ENCODE peak calls at places on chromosomes 13 and 19, in five cellular contexts. H is right cardiac atrium; Z is heart left ventricle; U is CD8-positive, alpha-beta T cell; W is upper lobe of right lung. B is an unnamed sample.

GRCh38 chr13:73958657-73959397 is 175.4 kb downstream of the KLF12 start:
- ATAC-seq in H (no peak), Z (no peak), U (no peak), W (no peak), B (no peak)

GRCh38 chr13:110366733-110367132 is 59.6 kb downstream of the COL4A2 start:
- ATAC-seq in H (no peak), Z (no peak), U (no peak), W (no peak), B (no peak)

GRCh38 chr13:84654654-84655244 is 772.5 kb upstream of the SLITRK1 start:
- ATAC-seq in H (no peak), Z (no peak), U (no peak), W (no peak), B (no peak)

GRCh38 chr13:110887242-110887954 is 27.5 kb downstream of the ANKRD10 start:
- ATAC-seq in H (peak), Z (peak), U (no peak), W (peak), B (no peak)

GRCh38 chr19:4233282-4233853 is 4.0 kb downstream of the EBI3 start:
- ATAC-seq in H (no peak), Z (no peak), U (peak), W (peak), B (no peak)

GRCh38 chr13:19050901-19051300 is 130.7 kb downstream of the TUBA3C start:
- ATAC-seq in H (no peak), Z (no peak), U (no peak), W (no peak), B (peak)

GRCh38 chr19:3950871-3951861 is 18.3 kb downstream of the NMRK2 start:
- ATAC-seq in H (peak), Z (peak), U (peak), W (peak), B (peak)

GRCh38 chr19:13169769-13170168 is 19.6 kb downstream of the IER2 start:
- ATAC-seq in H (no peak), Z (no peak), U (no peak), W (no peak), B (no peak)

GRCh38 chr13:89660752-89661151 is 1686.7 kb upstream of the MIR17HG start:
- ATAC-seq in H (no peak), Z (no peak), U (no peak), W (no peak), B (no peak)

GRCh38 chr19:4414800-4415251 is 12.4 kb downstream of the CHAF1A start:
- ATAC-seq in H (peak), Z (peak), U (no peak), W (no peak), B (no peak)

GRCh38 chr19:28508666-28509065 is 704.3 kb downstream of the UQCRFS1 start:
- ATAC-seq in H (no peak), Z (no peak), U (no peak), W (no peak), B (no peak)

GRCh38 chr13:86567119-86567518 is 767.9 kb upstream of the SLITRK6 start:
- ATAC-seq in H (no peak), Z (no peak), U (no peak), W (no peak), B (no peak)

GRCh38 chr19:38538386-38538785 is 79.4 kb downstream of the MAP4K1 start:
- ATAC-seq in H (peak), Z (no peak), U (no peak), W (no peak), B (no peak)

GRCh38 chr13:46817838-46818476 is 21.0 kb upstream of the ESD start:
- ATAC-seq in H (no peak), Z (no peak), U (no peak), W (peak), B (no peak)

GRCh38 chr13:40432018-40432978 is 234.1 kb downstream of the FOXO1 start:
- ATAC-seq in H (peak), Z (peak), U (no peak), W (no peak), B (no peak)

GRCh38 chr13:30751183-30751933 is 16.0 kb downstream of the ALOX5AP start:
- ATAC-seq in H (no peak), Z (no peak), U (no peak), W (no peak), B (no peak)

DNA sequence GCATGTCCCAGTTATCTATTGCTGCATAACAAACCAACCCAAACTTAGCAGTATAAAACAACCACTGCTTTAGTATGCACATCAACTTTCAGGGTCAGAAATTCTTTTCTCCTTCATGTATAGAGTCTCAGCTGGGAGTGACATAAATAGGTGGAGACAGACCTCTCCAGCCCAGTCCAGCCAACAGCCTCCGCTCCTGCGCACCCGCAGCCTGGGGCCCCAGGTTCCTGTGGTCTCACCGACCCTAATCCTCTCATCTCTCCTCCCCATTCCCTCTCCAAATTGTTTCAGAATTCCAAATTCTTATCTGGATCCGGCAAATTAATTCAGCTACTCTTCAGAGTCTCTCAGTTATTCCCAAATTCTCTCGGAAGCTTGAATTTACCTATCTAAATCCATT is 522 bp upstream of the ATP12A start:
- ATAC-seq in H (no peak), Z (no peak), U (no peak), W (no peak), B (no peak)
- H3K4me3 ChIP-seq in H (no peak), Z (no peak), U (peak), W (no peak), B (no peak)

GRCh38 chr19:46524272-46524671 is 28.6 kb upstream of the PNMA8B start:
- ATAC-seq in H (no peak), Z (no peak), U (no peak), W (no peak), B (no peak)

GRCh38 chr19:46533085-46534081 is 37.7 kb upstream of the PNMA8B start:
- ATAC-seq in H (no peak), Z (no peak), U (no peak), W (no peak), B (no peak)

GRCh38 chr19:46528601-46529447 is 33.2 kb upstream of the PNMA8B start:
- ATAC-seq in H (no peak), Z (no peak), U (no peak), W (no peak), B (no peak)

DNA sequence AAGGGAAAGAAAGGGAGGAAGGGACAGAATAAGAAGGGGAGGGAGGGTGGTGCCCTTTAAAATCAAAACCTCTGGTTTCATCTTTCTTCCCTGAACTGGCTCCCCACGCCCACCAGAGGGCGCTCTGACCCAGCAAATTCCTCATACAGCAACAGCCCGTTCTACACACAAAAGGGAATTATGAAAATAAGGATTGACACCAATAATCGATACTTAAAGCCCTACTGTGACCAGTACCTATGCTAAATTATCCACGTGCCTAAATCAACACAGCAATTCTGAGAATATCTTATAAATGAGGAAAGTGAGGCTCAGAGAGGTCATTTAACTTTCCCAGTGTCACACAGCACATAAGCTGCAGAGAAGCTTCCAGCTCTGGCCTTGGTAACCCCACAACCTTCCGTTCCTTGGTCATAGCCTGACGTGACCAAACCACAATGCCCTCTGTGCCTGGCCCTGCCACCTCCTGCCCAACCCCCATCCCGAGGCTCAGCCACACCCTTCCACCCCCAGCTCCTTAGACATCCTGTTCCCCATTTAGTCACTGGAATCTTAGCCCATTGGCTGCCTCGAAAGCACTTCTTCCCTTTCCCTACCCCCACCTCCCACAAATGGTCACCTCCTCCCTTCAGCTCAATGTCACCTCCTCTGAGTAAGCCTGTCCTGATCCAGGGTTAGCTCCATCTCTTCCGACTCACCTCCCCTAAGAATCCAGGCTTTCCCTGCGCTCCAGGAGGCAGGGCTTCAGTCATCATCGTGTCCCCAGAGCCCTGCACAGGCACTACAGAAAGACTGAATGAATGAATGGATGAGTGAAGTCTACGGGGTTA is 34.2 kb upstream of the PNMA8B start:
- ATAC-seq in H (peak), Z (peak), U (peak), W (peak), B (peak)
- H3K4me3 ChIP-seq in H (no peak), Z (no peak), U (no peak), W (no peak), B (no peak)

DNA sequence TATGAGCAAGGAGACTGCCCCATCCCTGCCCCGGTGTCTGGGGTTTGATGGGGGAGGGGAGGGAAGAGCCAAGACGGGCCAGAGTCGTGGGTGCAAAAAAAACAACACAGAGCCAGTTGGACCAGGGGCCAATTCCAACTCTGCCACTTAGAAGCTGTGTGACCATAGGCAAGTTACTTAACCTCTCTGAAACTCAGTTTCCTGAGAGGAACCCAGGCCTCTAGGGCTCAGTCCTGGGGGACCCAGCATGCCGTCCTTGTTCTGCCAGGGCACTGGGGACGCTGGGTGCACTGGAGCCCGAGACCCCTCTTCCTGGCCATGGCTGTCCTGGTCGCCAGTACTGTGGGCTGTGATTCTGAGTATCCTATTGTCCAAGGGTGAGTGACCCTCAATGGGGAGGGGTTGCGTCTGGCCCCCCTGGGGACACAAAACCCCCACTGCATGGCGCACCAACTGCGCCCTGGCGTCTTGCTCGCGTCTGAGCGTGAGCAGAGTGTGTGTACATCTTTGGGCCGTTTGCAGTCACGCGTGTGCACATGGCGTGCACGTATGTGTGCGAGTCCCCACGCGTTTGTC is 24.6 kb downstream of the CLEC4M start:
- ATAC-seq in H (peak), Z (no peak), U (no peak), W (no peak), B (no peak)
- H3K4me3 ChIP-seq in H (no peak), Z (peak), U (no peak), W (peak), B (no peak)

DNA sequence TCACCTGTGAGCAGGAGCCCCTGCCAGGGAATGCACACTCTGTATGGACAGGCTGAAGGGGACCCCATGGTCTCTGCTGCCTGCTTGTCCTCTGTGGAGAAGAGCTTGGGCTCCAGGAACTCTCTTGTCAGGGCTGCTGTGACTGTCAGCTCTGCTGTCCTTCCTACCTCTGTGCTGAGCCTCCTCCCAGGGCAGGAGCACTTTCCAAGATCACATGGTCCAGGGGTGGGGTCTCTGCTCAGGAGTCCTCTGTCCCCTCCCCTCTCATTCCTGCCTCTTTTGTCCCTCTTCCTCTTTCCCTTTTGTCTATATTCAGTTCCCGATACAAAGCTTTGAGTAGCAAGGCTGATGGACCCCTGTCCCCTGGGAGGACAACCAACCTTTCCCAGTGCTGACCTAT is at the start of gene CEACAM7:
- ATAC-seq in H (no peak), Z (no peak), U (no peak), W (no peak), B (no peak)
- H3K4me3 ChIP-seq in H (no peak), Z (no peak), U (no peak), W (no peak), B (no peak)

GRCh38 chr19:42317535-42317934 is 4.4 kb downstream of the TMEM145 start:
- ATAC-seq in H (no peak), Z (no peak), U (no peak), W (no peak), B (no peak)

GRCh38 chr19:42313096-42313839 is at the start of gene TMEM145:
- ATAC-seq in H (peak), Z (peak), U (peak), W (peak), B (peak)

GRCh38 chr19:42313840-42314755 is 989 bp downstream of the TMEM145 start:
- ATAC-seq in H (no peak), Z (no peak), U (no peak), W (no peak), B (no peak)

GRCh38 chr19:42315024-42315423 is 1.9 kb downstream of the TMEM145 start:
- ATAC-seq in H (no peak), Z (no peak), U (no peak), W (no peak), B (no peak)

GRCh38 chr19:42316223-42317211 is 3.4 kb downstream of the TMEM145 start:
- ATAC-seq in H (no peak), Z (no peak), U (no peak), W (peak), B (no peak)
- H3K4me3 ChIP-seq in H (no peak), Z (no peak), U (no peak), W (peak), B (no peak)

GRCh38 chr13:50916701-50917184 is 7.2 kb downstream of the RNASEH2B start:
- ATAC-seq in H (peak), Z (peak), U (no peak), W (peak), B (no peak)
- H3K4me3 ChIP-seq in H (no peak), Z (no peak), U (peak), W (no peak), B (no peak)

GRCh38 chr13:112689498-112690241 is at the start of gene ATP11A:
- ATAC-seq in H (peak), Z (peak), U (peak), W (peak), B (peak)

GRCh38 chr13:112692104-112692503 is 2.3 kb downstream of the ATP11A start:
- ATAC-seq in H (no peak), Z (no peak), U (no peak), W (no peak), B (no peak)

GRCh38 chr13:112690242-112690943 is 555 bp downstream of the ATP11A start:
- ATAC-seq in H (peak), Z (no peak), U (no peak), W (no peak), B (peak)

GRCh38 chr13:112693831-112694497 is 4.1 kb downstream of the ATP11A start:
- ATAC-seq in H (peak), Z (peak), U (no peak), W (peak), B (no peak)

GRCh38 chr13:112692586-112692985 is 2.7 kb downstream of the ATP11A start:
- ATAC-seq in H (no peak), Z (no peak), U (no peak), W (no peak), B (no peak)
- H3K4me3 ChIP-seq in H (no peak), Z (peak), U (no peak), W (peak), B (no peak)

GRCh38 chr13:82259284-82259683 is 1623.0 kb downstream of the SLITRK1 start:
- ATAC-seq in H (no peak), Z (no peak), U (no peak), W (no peak), B (no peak)
- H3K4me3 ChIP-seq in H (no peak), Z (no peak), U (no peak), W (no peak), B (no peak)

DNA sequence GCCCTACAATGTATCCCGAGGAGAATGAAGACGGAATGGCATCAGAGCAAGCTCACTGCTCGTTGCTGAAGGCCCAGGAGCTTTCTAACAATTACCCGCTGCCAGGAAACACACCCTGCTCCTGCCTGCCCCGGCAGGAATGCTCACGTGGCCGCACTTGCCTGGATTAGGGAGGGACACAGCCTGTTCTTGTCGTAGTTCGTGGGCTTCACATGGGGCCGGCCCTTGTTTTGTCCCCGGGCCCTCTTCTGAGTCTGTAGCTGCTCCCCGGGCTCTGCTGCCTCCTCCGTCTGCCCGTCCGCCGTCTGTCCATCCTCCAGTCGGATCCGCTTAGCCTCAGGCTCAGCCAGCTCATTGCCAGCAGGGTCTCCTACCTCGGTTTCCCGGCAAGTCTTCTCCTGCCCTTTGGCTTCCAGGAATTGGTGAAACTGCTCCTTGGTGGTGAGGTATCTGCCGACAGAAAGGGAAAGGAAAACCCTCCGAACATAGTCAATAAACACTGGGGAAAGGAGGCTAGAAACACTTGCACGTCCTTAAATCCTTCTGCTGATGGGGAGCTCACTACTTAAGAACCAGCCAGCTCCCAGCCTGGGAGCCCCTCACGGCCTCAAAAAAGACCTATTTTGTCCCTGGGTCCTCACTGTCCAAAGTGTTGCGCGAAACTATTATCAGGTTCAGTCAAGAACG is 934 bp downstream of the DUS3L start:
- ATAC-seq in H (no peak), Z (no peak), U (no peak), W (no peak), B (no peak)
- H3K4me3 ChIP-seq in H (peak), Z (peak), U (peak), W (peak), B (peak)

GRCh38 chr19:19308373-19308772 is 11.9 kb downstream of the SUGP1 start:
- ATAC-seq in H (no peak), Z (no peak), U (no peak), W (no peak), B (no peak)

GRCh38 chr19:19305066-19305465 is 15.2 kb downstream of the SUGP1 start:
- ATAC-seq in H (no peak), Z (peak), U (no peak), W (no peak), B (no peak)

GRCh38 chr19:19304186-19304975 is 15.9 kb downstream of the SUGP1 start:
- ATAC-seq in H (no peak), Z (peak), U (no peak), W (no peak), B (no peak)

GRCh38 chr19:19305696-19306095 is 14.6 kb downstream of the SUGP1 start:
- ATAC-seq in H (no peak), Z (no peak), U (no peak), W (no peak), B (no peak)

GRCh38 chr19:19306191-19306590 is 14.1 kb downstream of the SUGP1 start:
- ATAC-seq in H (no peak), Z (no peak), U (no peak), W (no peak), B (no peak)
- H3K4me3 ChIP-seq in H (no peak), Z (no peak), U (no peak), W (no peak), B (no peak)

B was measured in gastroesophageal sphincter.